ENCODE peak calls at places on chromosomes 2 and 18, in six cellular contexts. E, K, Z, S, C and V are unnamed samples.

GRCh38 chr2:143259368-143259958 is 130.2 kb downstream of the ARHGAP15 start:
- DNase-seq in E (peak), S (peak), Z (peak), K (peak), C (peak), V (peak)

GRCh38 chr2:45391866-45392265 is 219.2 kb downstream of the SRBD1 start:
- DNase-seq in Z (no peak), C (no peak), S (no peak), E (no peak), K (no peak), V (no peak)

GRCh38 chr2:220076734-220077133 is 449.3 kb downstream of the SLC4A3 start:
- DNase-seq in Z (no peak), C (peak), E (no peak), K (no peak), S (no peak), V (no peak)

GRCh38 chr18:35861367-35862114 is 110.9 kb upstream of the RMP24 start:
- DNase-seq in K (no peak), C (no peak), S (no peak), E (no peak), Z (no peak), V (no peak)

GRCh38 chr2:38789689-38790088 is 11.7 kb downstream of the GEMIN6 start:
- DNase-seq in C (no peak), S (no peak), Z (no peak), K (no peak), E (peak), V (no peak)

GRCh38 chr2:98708396-98709186 is 22.3 kb downstream of the MGAT4A start:
- DNase-seq in E (no peak), C (no peak), Z (peak), K (no peak), S (no peak), V (no peak)

GRCh38 chr18:28725876-28726275 is 548.9 kb upstream of the CDH2 start:
- DNase-seq in S (no peak), Z (no peak), K (no peak), E (no peak), C (no peak), V (no peak)

GRCh38 chr2:136115183-136115751 is 2.7 kb downstream of the CXCR4 start:
- DNase-seq in S (no peak), Z (no peak), E (no peak), K (no peak), C (no peak), V (no peak)

GRCh38 chr2:3588084-3588483 is 6.8 kb upstream of the COLEC11 start:
- DNase-seq in Z (no peak), C (no peak), K (no peak), S (no peak), E (no peak), V (no peak)

GRCh38 chr18:13447621-13448020 is 229.1 kb downstream of the LDLRAD4 start:
- DNase-seq in C (peak), K (no peak), Z (peak), S (no peak), E (no peak), V (no peak)

GRCh38 chr2:164145093-164145987 is 409.5 kb upstream of the FIGN start:
- DNase-seq in E (no peak), K (no peak), S (no peak), Z (no peak), C (no peak), V (no peak)

GRCh38 chr18:78905334-78905733 is 74.3 kb upstream of the SALL3 start:
- DNase-seq in Z (no peak), C (no peak), K (no peak), S (no peak), E (no peak), V (no peak)

GRCh38 chr2:62992561-62992960 is 58.1 kb upstream of the OTX1 start:
- DNase-seq in S (no peak), C (no peak), E (no peak), K (no peak), Z (no peak), V (no peak)

GRCh38 chr2:190451561-190452176 is 43.5 kb downstream of the MFSD6 start:
- DNase-seq in C (no peak), E (no peak), K (no peak), S (no peak), Z (no peak), V (no peak)

GRCh38 chr2:28810384-28811285 is at the start of gene SPDYA:
- DNase-seq in S (peak), E (peak), C (peak), K (peak), Z (peak), V (peak)

GRCh38 chr18:79326413-79327198 is 69.1 kb upstream of the NFATC1 start:
- DNase-seq in K (no peak), S (no peak), C (no peak), E (no peak), Z (no peak), V (no peak)

GRCh38 chr18:27500531-27500930 is 315.4 kb upstream of the CHST9 start:
- DNase-seq in K (no peak), Z (peak), E (no peak), C (no peak), S (no peak), V (no peak)

GRCh38 chr2:165114345-165114943 is 89.4 kb downstream of the SCN3A start:
- DNase-seq in S (no peak), Z (no peak), C (peak), E (no peak), K (no peak), V (no peak)

GRCh38 chr2:197209742-197210408 is 100.7 kb downstream of the ANKRD44 start:
- DNase-seq in E (no peak), C (no peak), Z (no peak), S (no peak), K (no peak), V (no peak)